ENCODE peak calls at places on chromosomes 7 and 10, in nine cellular contexts. T is ELF-1; I is stimulated activated CD4-positive, alpha-beta T cell treated with anti-CD3 and anti-CD28 coated beads, Interleukin-15, amount 100 ng/mL, for 24 hours; R is left ventricle myocardium superior; X is CD4-positive, alpha-beta T cell; D is GM04504; L is iPS DF 6.9; M is nephron progenitor cell; V is activated CD4-positive, alpha-beta T cell treated with anti-CD3 and anti-CD28 coated beads, Interleukin-2, amount 10 ng/mL, durations not matched to agents 7 days and 5 days. Y is an unnamed sample.

GRCh38 chr10:36669615-36670325 is 455.6 kb upstream of the ANKRD30A start:
- DNase-seq in T (no peak), I (no peak), R (no peak), X (no peak), D (no peak), L (no peak), M (peak; percentile 21), V (no peak), Y (no peak)

GRCh38 chr7:47536705-47537611 is 45.0 kb downstream of the TNS3 start:
- DNase-seq in T (peak; percentile 70), I (no peak), R (peak; percentile 71), X (no peak), D (peak; percentile 74), L (no peak), M (peak; percentile 60), V (no peak), Y (no peak)

GRCh38 chr7:73560035-73560835 is 2.7 kb upstream of the BCL7B start:
- DNase-seq in T (no peak), I (peak; percentile 17), R (no peak), X (no peak), D (peak; percentile 67), L (no peak), M (no peak), V (no peak), Y (peak; percentile 54)

GRCh38 chr10:132319853-132320669 is 11.9 kb upstream of the LRRC27 start:
- DNase-seq in T (no peak), I (peak; percentile 57), R (no peak), X (no peak), D (peak; percentile 86), L (no peak), M (no peak), V (peak; percentile 42), Y (peak; percentile 54)

GRCh38 chr7:111872837-111873646 is 310.8 kb upstream of the IMMP2L start:
- DNase-seq in T (peak; percentile 43), I (no peak), R (no peak), X (no peak), D (no peak), L (no peak), M (no peak), V (no peak), Y (no peak)

GRCh38 chr7:96547371-96547811 is 162.3 kb downstream of the SEM1 start:
- DNase-seq in T (no peak), I (no peak), R (no peak), X (no peak), D (no peak), L (no peak), M (no peak), V (no peak), Y (no peak)

GRCh38 chr10:10223129-10223528 is 794.5 kb upstream of the CELF2 start:
- DNase-seq in T (no peak), I (no peak), R (no peak), X (no peak), D (no peak), L (no peak), M (no peak), V (no peak), Y (no peak)

GRCh38 chr10:22500567-22501369 is 155.5 kb downstream of the SPAG6 start:
- DNase-seq in T (no peak), I (no peak), R (no peak), X (no peak), D (no peak), L (no peak), M (no peak), V (no peak), Y (no peak)

GRCh38 chr10:116809528-116810500 is 39.5 kb upstream of the ENO4 start:
- DNase-seq in T (peak; percentile 59), I (no peak), R (no peak), X (no peak), D (no peak), L (no peak), M (peak; percentile 52), V (no peak), Y (no peak)

GRCh38 chr10:48343106-48343505 is 36.6 kb downstream of the MAPK8 start:
- DNase-seq in T (peak; percentile 14), I (no peak), R (no peak), X (no peak), D (no peak), L (no peak), M (no peak), V (no peak), Y (no peak)

GRCh38 chr7:126426652-126427051 is 826.1 kb downstream of the GRM8 start:
- DNase-seq in T (no peak), I (no peak), R (no peak), X (no peak), D (no peak), L (no peak), M (no peak), V (no peak), Y (no peak)

GRCh38 chr7:132779164-132779563 is 202.9 kb upstream of the PLXNA4 start:
- DNase-seq in T (no peak), I (no peak), R (no peak), X (no peak), D (no peak), L (no peak), M (no peak), V (no peak), Y (no peak)

Y was measured in erythroblast.